ENCODE peak calls at places on chromosome 16, in seven cellular contexts. Y, A, L, C, P, M and X are unnamed samples.

GRCh38 chr16:4788489-4788889 is 344 bp upstream of the SEPTIN12 start:
- DNase-seq in Y (no peak), C (no peak), L (no peak), A (no peak), P (no peak), M (no peak), X (no peak)

GRCh38 chr16:88348377-88349152 is 34.2 kb upstream of the ZNF469 start:
- DNase-seq in M (no peak), L (no peak), P (no peak), A (no peak), C (no peak), Y (no peak), X (no peak)

GRCh38 chr16:30398660-30399434 is 3.6 kb downstream of the ZNF48 start:
- DNase-seq in M (no peak), A (no peak), Y (no peak), L (no peak), P (no peak), C (no peak), X (no peak)

GRCh38 chr16:8893976-8894690 is 12.0 kb downstream of the LITAFD start:
- DNase-seq in A (no peak), C (no peak), P (no peak), M (no peak), Y (no peak), L (no peak), X (no peak)

GRCh38 chr16:56883586-56883985 is 18.6 kb downstream of the SLC12A3 start:
- DNase-seq in P (no peak), A (no peak), C (no peak), M (no peak), L (no peak), Y (no peak), X (no peak)

GRCh38 chr16:23952128-23953041 is 116.6 kb downstream of the PRKCB start:
- DNase-seq in M (no peak), C (no peak), L (no peak), A (no peak), Y (no peak), P (no peak), X (no peak)

GRCh38 chr16:80454802-80455201 is 86.0 kb upstream of the DYNLRB2 start:
- DNase-seq in A (no peak), C (no peak), Y (no peak), P (no peak), L (no peak), M (no peak), X (no peak)

GRCh38 chr16:8966781-8967436 is 3.2 kb upstream of the USP7 start:
- DNase-seq in Y (no peak), C (no peak), P (no peak), L (no peak), A (no peak), M (no peak), X (no peak)

GRCh38 chr16:66267287-66268137 is 99.0 kb upstream of the CDH5 start:
- DNase-seq in Y (no peak), C (no peak), M (no peak), P (no peak), L (no peak), A (no peak), X (no peak)

GRCh38 chr16:86925067-86925791 is 346.9 kb downstream of the FOXL1 start:
- DNase-seq in M (no peak), P (no peak), C (no peak), L (peak), Y (peak), A (no peak), X (no peak)

GRCh38 chr16:1906052-1906845 is 12.0 kb downstream of the HS3ST6 start:
- DNase-seq in Y (no peak), M (no peak), P (no peak), A (no peak), C (no peak), L (no peak), X (no peak)

GRCh38 chr16:2457946-2458345 is 2.0 kb upstream of the TEDC2 start:
- DNase-seq in M (no peak), Y (no peak), P (no peak), A (no peak), C (no peak), L (no peak), X (no peak)

GRCh38 chr16:28317040-28317880 is 24.9 kb downstream of the SBK1 start:
- DNase-seq in Y (no peak), C (peak), M (peak), L (peak), P (no peak), A (no peak), X (no peak)

GRCh38 chr16:88921603-88921995 is 55.1 kb upstream of the PABPN1L start:
- DNase-seq in P (no peak), M (no peak), A (no peak), Y (no peak), L (no peak), C (no peak), X (no peak)

GRCh38 chr16:4673387-4674046 is 19.8 kb upstream of the NUDT16L1 start:
- DNase-seq in A (no peak), P (no peak), M (no peak), Y (no peak), C (no peak), L (no peak), X (no peak)

GRCh38 chr16:58428621-58429557 is 36.6 kb downstream of the GINS3 start:
- DNase-seq in A (no peak), M (no peak), L (no peak), P (no peak), C (no peak), Y (no peak), X (no peak)

GRCh38 chr16:89722392-89723278 is 1.3 kb downstream of the ZNF276 start:
- DNase-seq in L (no peak), P (no peak), M (peak), C (no peak), A (no peak), Y (no peak), X (no peak)

GRCh38 chr16:82070656-82071369 is 35.8 kb downstream of the HSD17B2 start:
- DNase-seq in P (no peak), L (peak), A (no peak), M (no peak), Y (peak), C (no peak), X (peak)

GRCh38 chr16:74724820-74725549 is 24.3 kb upstream of the MLKL start:
- DNase-seq in L (peak), C (no peak), P (peak), Y (peak), M (peak), A (no peak), X (no peak)

GRCh38 chr16:27363797-27364196 is 38.2 kb upstream of the IL21R start:
- DNase-seq in A (no peak), L (no peak), P (no peak), M (no peak), Y (no peak), C (no peak), X (no peak)

GRCh38 chr16:74760007-74760767 is 14.4 kb downstream of the FA2H start:
- DNase-seq in M (no peak), C (no peak), Y (no peak), P (peak), A (no peak), L (peak), X (peak)

GRCh38 chr16:68737046-68737729 is at the start of gene CDH1:
- DNase-seq in A (no peak), P (peak), C (no peak), M (no peak), Y (no peak), L (no peak), X (no peak)

GRCh38 chr16:1486551-1487390 is 2.0 kb downstream of the PTX4 start:
- DNase-seq in P (no peak), M (no peak), Y (no peak), C (no peak), L (no peak), A (no peak), X (no peak)

GRCh38 chr16:87556941-87557459 is 45.3 kb upstream of the JPH3 start:
- DNase-seq in L (no peak), A (no peak), C (no peak), M (peak), Y (no peak), P (no peak), X (no peak)

GRCh38 chr16:72898216-72898825 is 149.6 kb downstream of the ZFHX3 start:
- DNase-seq in P (no peak), L (no peak), Y (no peak), C (no peak), A (no peak), M (no peak), X (no peak)

GRCh38 chr16:84683691-84684591 is 15.9 kb upstream of the USP10 start:
- DNase-seq in C (no peak), M (no peak), A (no peak), L (no peak), P (no peak), Y (no peak), X (no peak)

GRCh38 chr16:55778718-55779117 is 54.2 kb downstream of the CES1 start:
- DNase-seq in M (no peak), L (no peak), P (no peak), Y (no peak), A (no peak), C (no peak), X (no peak)

GRCh38 chr16:69741519-69741918 is 13.2 kb downstream of the NOB1 start:
- DNase-seq in Y (no peak), A (no peak), C (no peak), L (no peak), P (no peak), M (no peak), X (peak)

GRCh38 chr16:83903739-83904138 is 4.8 kb downstream of the MLYCD start:
- DNase-seq in P (no peak), A (no peak), C (no peak), L (no peak), M (peak), Y (no peak), X (no peak)

GRCh38 chr16:29824589-29825144 is 4.4 kb downstream of the MVP start:
- DNase-seq in L (no peak), A (no peak), C (no peak), M (no peak), P (no peak), Y (no peak), X (no peak)

GRCh38 chr16:65318590-65319267 is 196.9 kb upstream of the CDH11 start:
- DNase-seq in P (no peak), C (no peak), M (no peak), Y (no peak), A (no peak), L (no peak), X (no peak)

GRCh38 chr16:4322121-4323035 is 6.5 kb downstream of the GLIS2 start:
- DNase-seq in Y (no peak), P (no peak), A (no peak), L (no peak), M (peak), C (no peak), X (no peak)

GRCh38 chr16:81873843-81874752 is 95.0 kb downstream of the PLCG2 start:
- DNase-seq in M (no peak), C (peak), Y (no peak), P (peak), A (no peak), L (peak), X (no peak)

GRCh38 chr16:842631-843560 is 42.4 kb upstream of the GNG13 start:
- DNase-seq in M (peak), Y (no peak), C (no peak), L (no peak), A (no peak), P (no peak), X (no peak)

GRCh38 chr16:82432261-82432660 is 194.5 kb upstream of the CDH13 start:
- DNase-seq in A (no peak), C (no peak), P (no peak), M (no peak), Y (no peak), L (no peak), X (no peak)

GRCh38 chr16:89324056-89325010 is 106.8 kb downstream of the ZNF778 start:
- DNase-seq in A (no peak), M (peak), C (peak), Y (peak), P (no peak), L (no peak), X (no peak)